ENCODE peak calls at places on chromosome 11, in four cellular contexts. Z is smooth muscle cell of the brain vasculature, X is neural crest cell, V is COR-L47. G is an unnamed sample.

GRCh38 chr11:8354622-8355417 is 91.1 kb upstream of the LMO1 start:
- DNase-seq in Z (no peak), X (no peak), V (peak; percentile 84), G (no peak)

GRCh38 chr11:95279921-95280861 is 49.2 kb upstream of the SESN3 start:
- DNase-seq in Z (no peak), X (no peak), V (no peak), G (no peak)

GRCh38 chr11:107609384-107610218 is 18.7 kb downstream of the ELMOD1 start:
- DNase-seq in Z (no peak), X (no peak), V (no peak), G (no peak)

GRCh38 chr11:34869425-34869824 is 46.8 kb downstream of the APIP start:
- DNase-seq in Z (no peak), X (no peak), V (no peak), G (no peak)

GRCh38 chr11:118406599-118407166 is 5.3 kb downstream of the ATP5MG start:
- DNase-seq in Z (peak; percentile 57), X (no peak), V (peak; percentile 90), G (no peak)

GRCh38 chr11:91230647-91231046 is 994.0 kb upstream of the FAT3 start:
- DNase-seq in Z (no peak), X (no peak), V (no peak), G (no peak)

GRCh38 chr11:10021563-10021962 is 272.5 kb downstream of the SBF2 start:
- DNase-seq in Z (no peak), X (no peak), V (no peak), G (no peak)

GRCh38 chr11:112644410-112645131 is 316.6 kb upstream of the NCAM1 start:
- DNase-seq in Z (no peak), X (no peak), V (no peak), G (no peak)

GRCh38 chr11:32071811-32072210 is 19.1 kb upstream of the RCN1 start:
- DNase-seq in Z (no peak), X (no peak), V (no peak), G (peak; percentile 42)

GRCh38 chr11:18523079-18523478 is 3.7 kb downstream of the TSG101 start:
- DNase-seq in Z (no peak), X (no peak), V (no peak), G (no peak)

GRCh38 chr11:67648140-67648795 is 2.3 kb downstream of the ACY3 start:
- DNase-seq in Z (no peak), X (no peak), V (peak; percentile 56), G (peak; percentile 47)

GRCh38 chr11:29319231-29319630 is 697.6 kb downstream of the KCNA4 start:
- DNase-seq in Z (no peak), X (no peak), V (no peak), G (no peak)

GRCh38 chr11:47317078-47317828 is 35.2 kb downstream of the MYBPC3 start:
- DNase-seq in Z (no peak), X (no peak), V (no peak), G (no peak)

GRCh38 chr11:22521226-22521625 is 104.4 kb downstream of the FANCF start:
- DNase-seq in Z (no peak), X (no peak), V (no peak), G (no peak)

GRCh38 chr11:34632105-34632780 is 11.3 kb downstream of the EHF start:
- DNase-seq in Z (no peak), X (no peak), V (peak; percentile 94), G (no peak)

GRCh38 chr11:11148104-11148509 is 204.9 kb downstream of the CSNK2A3 start:
- DNase-seq in Z (no peak), X (no peak), V (no peak), G (no peak)

GRCh38 chr11:112795142-112795815 is 165.9 kb upstream of the NCAM1 start:
- DNase-seq in Z (no peak), X (peak; percentile 22), V (no peak), G (peak; percentile 63)

GRCh38 chr11:10659339-10660216 is 34.0 kb downstream of the IRAG1 start:
- DNase-seq in Z (no peak), X (no peak), V (no peak), G (no peak)

GRCh38 chr11:64165482-64165841 is 451 bp downstream of the MACROD1 start:
- DNase-seq in Z (no peak), X (peak; percentile 28), V (peak; percentile 34), G (peak; percentile 34)

GRCh38 chr11:10897150-10897549 is 39.3 kb upstream of the ZBED5 start:
- DNase-seq in Z (no peak), X (no peak), V (no peak), G (no peak)

GRCh38 chr11:63862923-63863322 is 24.0 kb downstream of the MARK2 start:
- DNase-seq in Z (no peak), X (no peak), V (peak; percentile 74), G (no peak)

GRCh38 chr11:62340269-62340901 is 3.1 kb downstream of the ASRGL1 start:
- DNase-seq in Z (peak; percentile 17), X (peak; percentile 48), V (peak; percentile 33), G (peak; percentile 50)

GRCh38 chr11:15737326-15737725 is 619.0 kb downstream of the SOX6 start:
- DNase-seq in Z (no peak), X (no peak), V (no peak), G (no peak)

GRCh38 chr11:35260342-35260985 is 121.5 kb downstream of the CD44 start:
- DNase-seq in Z (peak; percentile 41), X (no peak), V (no peak), G (no peak)

GRCh38 chr11:1337647-1338007 is 28.2 kb upstream of the TOLLIP start:
- DNase-seq in Z (no peak), X (no peak), V (no peak), G (no peak)

GRCh38 chr11:48000432-48000831 is 20.1 kb downstream of the PTPRJ start:
- DNase-seq in Z (no peak), X (no peak), V (no peak), G (no peak)

GRCh38 chr11:68211546-68211945 is 1.6 kb downstream of the KMT5B start:
- DNase-seq in Z (no peak), X (no peak), V (no peak), G (no peak)

GRCh38 chr11:61739966-61740365 is 12.5 kb upstream of the MYRF start:
- DNase-seq in Z (no peak), X (no peak), V (no peak), G (no peak)